ENCODE peak calls at places on chromosomes 7 and 10, in four cellular contexts. One of them, this sample, is unnamed.
A peak's percentile ranks its signal among the peaks of the same experiment; 100 is the strongest.

GRCh38 chr10:17847586-17848296 is 38.6 kb downstream of the MRC1 start:
- DNase-seq in K562: peak; percentile 23
- DNase-seq in HepG2: no peak
- DNase-seq in A549: no peak
- DNase-seq in this sample: peak; percentile 34

GRCh38 chr7:2024227-2024918 is 208.4 kb downstream of the MAD1L1 start:
- DNase-seq in HepG2: peak; percentile 9
- DNase-seq in A549: no peak
- DNase-seq in K562: no peak
- DNase-seq in this sample: no peak

GRCh38 chr7:55502988-55503514 is 69.3 kb downstream of the VOPP1 start:
- DNase-seq in A549: no peak
- DNase-seq in HepG2: no peak
- DNase-seq in K562: no peak
- DNase-seq in this sample: no peak

GRCh38 chr7:124155400-124156022 is 122.6 kb upstream of the TMEM229A start:
- DNase-seq in K562: no peak
- DNase-seq in HepG2: peak; percentile 6
- DNase-seq in A549: peak; percentile 5
- DNase-seq in this sample: peak; percentile 44

GRCh38 chr7:105028004-105028403 is 14.0 kb downstream of the KMT2E start:
- DNase-seq in HepG2: no peak
- DNase-seq in A549: no peak
- DNase-seq in K562: no peak
- DNase-seq in this sample: no peak

GRCh38 chr10:101467286-101467770 is 113.4 kb downstream of the BTRC start:
- DNase-seq in A549: peak; percentile 69
- DNase-seq in K562: peak; percentile 63
- DNase-seq in HepG2: peak; percentile 67
- DNase-seq in this sample: peak; percentile 78

GRCh38 chr10:22676435-22676834 is 37.9 kb downstream of the PIP4K2A start:
- DNase-seq in HepG2: no peak
- DNase-seq in A549: no peak
- DNase-seq in K562: no peak
- DNase-seq in this sample: no peak

GRCh38 chr10:63738410-63738809 is 217.2 kb downstream of the REEP3 start:
- DNase-seq in A549: peak; percentile 24
- DNase-seq in K562: no peak
- DNase-seq in HepG2: peak; percentile 91
- DNase-seq in this sample: peak; percentile 59

GRCh38 chr7:74544706-74545469 is 91.2 kb downstream of the GTF2IRD1 start:
- DNase-seq in K562: peak; percentile 68
- DNase-seq in HepG2: peak; percentile 44
- DNase-seq in A549: peak; percentile 42
- DNase-seq in this sample: peak; percentile 64

GRCh38 chr10:74502963-74503608 is 323.3 kb upstream of the KAT6B start:
- DNase-seq in A549: no peak
- DNase-seq in HepG2: peak; percentile 4
- DNase-seq in K562: no peak
- DNase-seq in this sample: peak; percentile 86

GRCh38 chr7:154231732-154232131 is 179.5 kb downstream of the DPP6 start:
- DNase-seq in HepG2: no peak
- DNase-seq in K562: peak; percentile 31
- DNase-seq in A549: no peak
- DNase-seq in this sample: no peak

GRCh38 chr10:60943372-60944158 is 420 bp downstream of the RHOBTB1 start:
- DNase-seq in A549: peak; percentile 42
- DNase-seq in K562: peak; percentile 57
- DNase-seq in HepG2: peak; percentile 36
- DNase-seq in this sample: peak; percentile 40

GRCh38 chr7:15403315-15403714 is 158.5 kb downstream of the AGMO start:
- DNase-seq in A549: no peak
- DNase-seq in HepG2: no peak
- DNase-seq in K562: no peak
- DNase-seq in this sample: no peak

GRCh38 chr7:69451715-69452114 is 146.6 kb upstream of the AUTS2 start:
- DNase-seq in K562: no peak
- DNase-seq in A549: no peak
- DNase-seq in HepG2: no peak
- DNase-seq in this sample: no peak

GRCh38 chr7:7996568-7996967 is 28.0 kb downstream of the GLCCI1 start:
- DNase-seq in K562: no peak
- DNase-seq in A549: no peak
- DNase-seq in HepG2: peak; percentile 4
- DNase-seq in this sample: peak; percentile 30

GRCh38 chr10:71575934-71576801 is 143.4 kb downstream of the C10orf105 start:
- DNase-seq in K562: no peak
- DNase-seq in HepG2: no peak
- DNase-seq in A549: no peak
- DNase-seq in this sample: no peak

GRCh38 chr10:71728218-71728737 is 8.7 kb upstream of the C10orf105 start:
- DNase-seq in A549: peak; percentile 19
- DNase-seq in K562: no peak
- DNase-seq in HepG2: no peak
- DNase-seq in this sample: no peak

GRCh38 chr10:112588225-112588990 is 141.4 kb downstream of the VTI1A start:
- DNase-seq in A549: no peak
- DNase-seq in K562: no peak
- DNase-seq in HepG2: no peak
- DNase-seq in this sample: peak; percentile 17

GRCh38 chr7:26779978-26780595 is 84.3 kb downstream of the SKAP2 start:
- DNase-seq in A549: no peak
- DNase-seq in K562: no peak
- DNase-seq in HepG2: no peak
- DNase-seq in this sample: no peak

GRCh38 chr7:132161231-132161915 is 414.9 kb downstream of the PLXNA4 start:
- DNase-seq in A549: no peak
- DNase-seq in HepG2: no peak
- DNase-seq in K562: no peak
- DNase-seq in this sample: no peak

GRCh38 chr7:68441610-68442009 is 1156.7 kb upstream of the AUTS2 start:
- DNase-seq in A549: no peak
- DNase-seq in HepG2: no peak
- DNase-seq in K562: no peak
- DNase-seq in this sample: no peak

GRCh38 chr10:122343135-122343800 is 31.2 kb upstream of the PLEKHA1 start:
- DNase-seq in HepG2: no peak
- DNase-seq in K562: no peak
- DNase-seq in A549: no peak
- DNase-seq in this sample: no peak

GRCh38 chr7:134188311-134188710 is 61.2 kb downstream of the LRGUK start:
- DNase-seq in A549: no peak
- DNase-seq in K562: no peak
- DNase-seq in HepG2: no peak
- DNase-seq in this sample: no peak

GRCh38 chr7:86939197-86939814 is 120.1 kb downstream of the ELAPOR2 start:
- DNase-seq in K562: peak; percentile 33
- DNase-seq in A549: peak; percentile 10
- DNase-seq in HepG2: peak; percentile 67
- DNase-seq in this sample: peak; percentile 60

GRCh38 chr7:156578978-156579430 is 61.6 kb upstream of the RNF32 start:
- DNase-seq in A549: no peak
- DNase-seq in K562: no peak
- DNase-seq in HepG2: no peak
- DNase-seq in this sample: no peak

GRCh38 chr10:74150151-74151056 is at the start of gene AP3M1:
- DNase-seq in K562: peak; percentile 85
- DNase-seq in HepG2: no peak
- DNase-seq in A549: peak; percentile 89
- DNase-seq in this sample: no peak

GRCh38 chr10:8060010-8060703 is 5.7 kb downstream of the GATA3 start:
- DNase-seq in A549: no peak
- DNase-seq in K562: no peak
- DNase-seq in HepG2: no peak
- DNase-seq in this sample: peak; percentile 25

GRCh38 chr7:149020483-149020882 is 7.8 kb downstream of the PDIA4 start:
- DNase-seq in K562: no peak
- DNase-seq in A549: no peak
- DNase-seq in HepG2: no peak
- DNase-seq in this sample: no peak

GRCh38 chr10:109978481-109978880 is 29.3 kb upstream of the ADD3 start:
- DNase-seq in HepG2: peak; percentile 29
- DNase-seq in A549: no peak
- DNase-seq in K562: peak; percentile 44
- DNase-seq in this sample: peak; percentile 57
- TF ChIP-seq MAZ in HepG2: no peak
- TF ChIP-seq MAZ in A549: no peak
- TF ChIP-seq MAZ in K562: no peak
- TF ChIP-seq MAZ in this sample: peak; percentile 11

GRCh38 chr7:128743112-128743772 is 4.1 kb downstream of the CALU start:
- DNase-seq in HepG2: no peak
- DNase-seq in K562: no peak
- DNase-seq in A549: no peak
- DNase-seq in this sample: no peak
- TF ChIP-seq MAFK in HepG2: no peak
- TF ChIP-seq MAFK in K562: no peak
- TF ChIP-seq MAFK in A549: no peak
- TF ChIP-seq MAFK in this sample: no peak

GRCh38 chr7:19674266-19674960 is 34.4 kb downstream of the POLR1F start:
- DNase-seq in HepG2: no peak
- DNase-seq in A549: no peak
- DNase-seq in K562: no peak
- DNase-seq in this sample: no peak
- TF ChIP-seq MAZ in HepG2: no peak
- TF ChIP-seq MAZ in A549: no peak
- TF ChIP-seq MAZ in K562: no peak
- TF ChIP-seq MAZ in this sample: no peak

DNA sequence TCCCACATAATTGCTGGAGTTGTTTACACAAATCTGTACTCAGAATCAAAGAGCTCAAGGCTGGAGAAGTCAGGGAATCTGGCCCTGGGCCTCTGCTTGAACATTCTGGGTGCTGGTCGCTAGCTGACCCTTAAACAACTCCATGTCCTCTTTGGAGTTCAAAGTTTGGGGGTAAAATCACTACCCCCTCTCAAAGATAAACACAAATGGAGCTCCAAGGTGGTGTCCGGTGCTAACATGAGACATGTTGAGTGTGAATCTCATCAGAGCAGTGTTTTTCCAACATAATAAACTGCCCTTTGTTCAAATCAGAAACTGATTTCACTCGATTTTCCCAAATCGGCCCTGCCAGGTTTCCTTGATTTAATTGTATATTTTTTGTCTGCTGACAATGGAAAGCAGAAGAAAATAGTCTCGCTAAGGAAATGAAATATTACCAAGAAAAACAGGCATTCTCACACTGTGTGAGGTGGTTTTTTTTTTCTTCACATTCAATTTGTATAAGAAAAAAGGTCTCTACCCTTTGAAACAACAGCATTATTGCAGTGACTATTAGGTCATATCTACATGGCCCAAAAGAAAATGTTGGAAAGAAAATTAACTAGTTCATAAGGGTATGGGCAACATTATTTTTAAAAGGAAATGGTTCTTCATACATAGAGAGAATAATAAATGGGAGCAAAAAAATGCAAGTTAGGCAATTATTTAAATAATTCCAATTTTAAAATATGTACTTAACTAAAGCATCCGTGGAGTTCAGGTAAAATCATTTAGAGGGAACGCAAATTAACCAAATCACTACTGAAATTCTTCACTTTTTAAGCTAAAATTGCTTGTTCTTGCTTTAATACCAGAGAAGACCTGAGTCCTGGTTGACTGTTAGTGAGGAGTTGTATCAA is 56.1 kb upstream of the CAPZA2 start:
- DNase-seq in A549: no peak
- DNase-seq in K562: no peak
- DNase-seq in HepG2: peak; percentile 89
- DNase-seq in this sample: no peak
- TF ChIP-seq MAFK in A549: peak; percentile 56
- TF ChIP-seq MAFK in K562: no peak
- TF ChIP-seq MAFK in HepG2: peak; percentile 53
- TF ChIP-seq MAFK in this sample: peak; percentile 19

GRCh38 chr7:111096997-111097396 is 6.1 kb downstream of the LRRN3 start:
- DNase-seq in A549: no peak
- DNase-seq in HepG2: no peak
- DNase-seq in K562: no peak
- DNase-seq in this sample: no peak

GRCh38 chr7:111101856-111102646 is 11.1 kb downstream of the LRRN3 start:
- DNase-seq in A549: no peak
- DNase-seq in HepG2: no peak
- DNase-seq in K562: no peak
- DNase-seq in this sample: no peak

GRCh38 chr7:111098926-111099250 is 8.0 kb downstream of the LRRN3 start:
- DNase-seq in HepG2: no peak
- DNase-seq in K562: no peak
- DNase-seq in A549: no peak
- DNase-seq in this sample: no peak

GRCh38 chr7:111094387-111094786 is 3.5 kb downstream of the LRRN3 start:
- DNase-seq in A549: no peak
- DNase-seq in K562: no peak
- DNase-seq in HepG2: no peak
- DNase-seq in this sample: no peak

GRCh38 chr7:111098011-111098925 is 7.3 kb downstream of the LRRN3 start:
- DNase-seq in A549: no peak
- DNase-seq in K562: no peak
- DNase-seq in HepG2: peak; percentile 20
- DNase-seq in this sample: peak; percentile 58
- TF ChIP-seq MAZ in A549: no peak
- TF ChIP-seq MAZ in K562: no peak
- TF ChIP-seq MAZ in HepG2: no peak
- TF ChIP-seq MAZ in this sample: no peak

DNA sequence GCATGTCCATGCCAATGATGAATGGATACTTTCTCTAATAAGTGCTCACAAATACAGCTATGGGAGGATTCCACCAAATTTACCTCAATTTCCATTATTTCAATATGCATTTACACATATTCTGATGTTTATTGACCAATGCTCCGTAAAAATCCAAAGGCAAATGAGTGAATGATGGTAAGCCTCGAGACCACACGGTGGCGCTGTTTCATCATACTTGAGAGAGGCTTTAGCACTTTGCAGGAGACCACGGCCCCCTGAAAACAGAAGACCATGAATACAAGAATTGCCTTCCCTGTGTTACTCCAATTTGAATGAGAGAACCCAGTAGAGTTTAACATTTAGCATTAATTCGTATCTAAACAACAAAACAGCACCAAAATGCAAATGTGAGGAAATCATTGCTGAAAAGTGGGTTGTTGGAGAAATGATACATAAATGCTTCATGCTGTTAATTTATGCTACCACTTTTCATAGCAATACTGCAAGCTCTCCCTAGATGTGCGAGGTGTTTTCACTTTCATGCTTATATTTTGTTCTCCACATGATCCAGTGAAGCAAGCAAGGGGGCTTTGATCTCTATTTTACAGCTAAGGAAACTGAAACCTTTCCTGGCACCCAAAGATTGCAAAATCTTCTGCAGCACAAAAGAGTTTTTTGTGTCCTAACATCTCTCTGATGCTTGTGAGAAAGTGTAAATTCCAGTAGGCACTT is 35.4 kb downstream of the TRIL start:
- DNase-seq in K562: peak; percentile 62
- DNase-seq in HepG2: peak; percentile 82
- DNase-seq in A549: peak; percentile 29
- DNase-seq in this sample: peak; percentile 75
- TF ChIP-seq MAFK in K562: no peak
- TF ChIP-seq MAFK in HepG2: no peak
- TF ChIP-seq MAFK in A549: no peak
- TF ChIP-seq MAFK in this sample: no peak